ENCODE peak calls at places on chromosomes 11 and 22, in seven cellular contexts. One of them, this sample, is unnamed.
A peak's percentile ranks its signal among the peaks of the same experiment; 100 is the strongest.

GRCh38 chr22:45310331-45311032 is 748 bp downstream of the FAM118A start:
- DNase-seq in body of pancreas: peak; percentile 33
- DNase-seq in GM12891: no peak
- DNase-seq in IMR-90: no peak
- DNase-seq in sigmoid colon: peak; percentile 76
- DNase-seq in spleen: peak; percentile 89
- DNase-seq in ovary: no peak
- DNase-seq in this sample: peak; percentile 42

GRCh38 chr11:125904678-125905077 is 370 bp downstream of the DDX25 start:
- DNase-seq in body of pancreas: no peak
- DNase-seq in GM12891: no peak
- DNase-seq in IMR-90: no peak
- DNase-seq in sigmoid colon: no peak
- DNase-seq in spleen: no peak
- DNase-seq in ovary: no peak
- DNase-seq in this sample: no peak

GRCh38 chr11:100618914-100619313 is 68.2 kb upstream of the ARHGAP42 start:
- DNase-seq in body of pancreas: no peak
- DNase-seq in GM12891: no peak
- DNase-seq in IMR-90: no peak
- DNase-seq in sigmoid colon: no peak
- DNase-seq in spleen: no peak
- DNase-seq in ovary: no peak
- DNase-seq in this sample: no peak

GRCh38 chr22:29587938-29588699 is 7.2 kb upstream of the NIPSNAP1 start:
- DNase-seq in body of pancreas: no peak
- DNase-seq in GM12891: no peak
- DNase-seq in IMR-90: peak; percentile 92
- DNase-seq in sigmoid colon: no peak
- DNase-seq in spleen: no peak
- DNase-seq in ovary: no peak
- DNase-seq in this sample: peak; percentile 36

GRCh38 chr11:77206264-77207018 is 78.4 kb downstream of the MYO7A start:
- DNase-seq in body of pancreas: no peak
- DNase-seq in GM12891: peak; percentile 2
- DNase-seq in IMR-90: no peak
- DNase-seq in sigmoid colon: no peak
- DNase-seq in spleen: no peak
- DNase-seq in ovary: no peak
- DNase-seq in this sample: peak; percentile 23

GRCh38 chr11:97683733-97684132 is 1293.9 kb downstream of the JRKL start:
- DNase-seq in body of pancreas: no peak
- DNase-seq in GM12891: no peak
- DNase-seq in IMR-90: no peak
- DNase-seq in sigmoid colon: no peak
- DNase-seq in spleen: no peak
- DNase-seq in ovary: no peak
- DNase-seq in this sample: peak; percentile 57

GRCh38 chr11:78069465-78069864 is 5.8 kb downstream of the THRSP start:
- DNase-seq in body of pancreas: no peak
- DNase-seq in GM12891: no peak
- DNase-seq in IMR-90: no peak
- DNase-seq in sigmoid colon: no peak
- DNase-seq in spleen: no peak
- DNase-seq in ovary: no peak
- DNase-seq in this sample: no peak

GRCh38 chr11:32448232-32448631 is 12.9 kb upstream of the WT1 start:
- DNase-seq in body of pancreas: no peak
- DNase-seq in GM12891: no peak
- DNase-seq in IMR-90: no peak
- DNase-seq in sigmoid colon: no peak
- DNase-seq in spleen: no peak
- DNase-seq in ovary: no peak
- DNase-seq in this sample: peak; percentile 73

GRCh38 chr22:24230911-24231656 is 13.8 kb downstream of the GGT5 start:
- DNase-seq in body of pancreas: peak; percentile 70
- DNase-seq in GM12891: peak; percentile 75
- DNase-seq in IMR-90: no peak
- DNase-seq in sigmoid colon: peak; percentile 65
- DNase-seq in spleen: peak; percentile 89
- DNase-seq in ovary: no peak
- DNase-seq in this sample: peak; percentile 46

GRCh38 chr22:40855960-40856512 is 403 bp downstream of the ST13 start:
- DNase-seq in body of pancreas: no peak
- DNase-seq in GM12891: peak; percentile 5
- DNase-seq in IMR-90: peak; percentile 18
- DNase-seq in sigmoid colon: peak; percentile 69
- DNase-seq in spleen: peak; percentile 90
- DNase-seq in ovary: no peak
- DNase-seq in this sample: peak; percentile 50

GRCh38 chr22:19632671-19633148 is 81.6 kb upstream of the SEPTIN5 start:
- DNase-seq in body of pancreas: no peak
- DNase-seq in GM12891: no peak
- DNase-seq in IMR-90: no peak
- DNase-seq in sigmoid colon: peak; percentile 47
- DNase-seq in spleen: no peak
- DNase-seq in ovary: no peak
- DNase-seq in this sample: no peak

GRCh38 chr22:19630614-19631013 is 83.7 kb upstream of the SEPTIN5 start:
- DNase-seq in body of pancreas: no peak
- DNase-seq in GM12891: no peak
- DNase-seq in IMR-90: no peak
- DNase-seq in sigmoid colon: no peak
- DNase-seq in spleen: no peak
- DNase-seq in ovary: no peak
- DNase-seq in this sample: no peak

GRCh38 chr22:19634206-19634536 is 80.1 kb upstream of the SEPTIN5 start:
- DNase-seq in body of pancreas: no peak
- DNase-seq in GM12891: no peak
- DNase-seq in IMR-90: no peak
- DNase-seq in sigmoid colon: peak; percentile 40
- DNase-seq in spleen: no peak
- DNase-seq in ovary: no peak
- DNase-seq in this sample: no peak

GRCh38 chr22:19629720-19630419 is 84.4 kb upstream of the SEPTIN5 start:
- DNase-seq in body of pancreas: peak; percentile 80
- DNase-seq in GM12891: peak; percentile 93
- DNase-seq in IMR-90: peak; percentile 71
- DNase-seq in sigmoid colon: peak; percentile 83
- DNase-seq in spleen: peak; percentile 92
- DNase-seq in ovary: peak; percentile 77
- DNase-seq in this sample: peak; percentile 86

DNA sequence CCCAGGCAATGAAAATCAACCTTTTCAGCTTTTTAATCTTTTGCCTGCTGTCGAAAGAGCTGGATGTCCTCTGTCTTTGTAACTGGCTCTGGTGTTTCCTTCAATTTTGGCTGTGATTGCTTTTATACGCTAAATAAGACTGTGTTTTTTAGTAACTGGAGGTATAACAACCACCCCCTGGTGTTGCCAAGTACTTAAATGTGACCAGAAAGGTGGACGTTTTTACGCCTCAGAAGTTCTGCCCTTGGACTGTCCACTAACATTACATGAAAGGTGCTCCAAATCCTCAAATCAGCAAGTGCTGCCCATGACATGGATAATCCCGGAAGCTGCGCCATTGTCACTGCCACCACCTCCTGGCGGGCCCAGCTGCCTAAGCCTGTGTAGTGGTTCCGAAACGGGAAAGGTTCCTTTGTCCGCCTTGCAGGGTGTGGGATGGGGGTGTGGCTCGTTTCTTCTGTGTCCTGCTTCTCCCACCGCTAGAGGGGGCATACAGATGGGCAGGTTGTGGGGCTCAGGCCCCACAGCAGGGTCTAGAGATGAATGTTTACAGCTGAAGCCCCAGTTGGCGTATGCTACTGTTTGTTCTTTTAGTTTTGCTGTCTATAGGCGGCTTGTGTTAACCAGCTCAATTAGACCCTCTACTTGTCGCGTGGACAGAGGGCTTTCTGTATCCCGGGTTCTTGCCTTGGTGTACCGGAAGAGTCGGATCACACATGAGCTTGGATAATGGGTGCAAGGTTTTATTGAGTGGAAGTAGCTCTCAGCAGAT is 82.2 kb upstream of the SEPTIN5 start:
- DNase-seq in body of pancreas: no peak
- DNase-seq in GM12891: no peak
- DNase-seq in IMR-90: peak; percentile 27
- DNase-seq in sigmoid colon: peak; percentile 43
- DNase-seq in spleen: no peak
- DNase-seq in ovary: no peak
- DNase-seq in this sample: peak; percentile 77
- TF ChIP-seq POLR2A in body of pancreas: no peak
- TF ChIP-seq POLR2A in GM12891: no peak
- TF ChIP-seq POLR2A in IMR-90: no peak
- TF ChIP-seq POLR2A in sigmoid colon: no peak
- TF ChIP-seq POLR2A in spleen: no peak
- TF ChIP-seq POLR2A in ovary: no peak
- TF ChIP-seq POLR2A in this sample: no peak

DNA sequence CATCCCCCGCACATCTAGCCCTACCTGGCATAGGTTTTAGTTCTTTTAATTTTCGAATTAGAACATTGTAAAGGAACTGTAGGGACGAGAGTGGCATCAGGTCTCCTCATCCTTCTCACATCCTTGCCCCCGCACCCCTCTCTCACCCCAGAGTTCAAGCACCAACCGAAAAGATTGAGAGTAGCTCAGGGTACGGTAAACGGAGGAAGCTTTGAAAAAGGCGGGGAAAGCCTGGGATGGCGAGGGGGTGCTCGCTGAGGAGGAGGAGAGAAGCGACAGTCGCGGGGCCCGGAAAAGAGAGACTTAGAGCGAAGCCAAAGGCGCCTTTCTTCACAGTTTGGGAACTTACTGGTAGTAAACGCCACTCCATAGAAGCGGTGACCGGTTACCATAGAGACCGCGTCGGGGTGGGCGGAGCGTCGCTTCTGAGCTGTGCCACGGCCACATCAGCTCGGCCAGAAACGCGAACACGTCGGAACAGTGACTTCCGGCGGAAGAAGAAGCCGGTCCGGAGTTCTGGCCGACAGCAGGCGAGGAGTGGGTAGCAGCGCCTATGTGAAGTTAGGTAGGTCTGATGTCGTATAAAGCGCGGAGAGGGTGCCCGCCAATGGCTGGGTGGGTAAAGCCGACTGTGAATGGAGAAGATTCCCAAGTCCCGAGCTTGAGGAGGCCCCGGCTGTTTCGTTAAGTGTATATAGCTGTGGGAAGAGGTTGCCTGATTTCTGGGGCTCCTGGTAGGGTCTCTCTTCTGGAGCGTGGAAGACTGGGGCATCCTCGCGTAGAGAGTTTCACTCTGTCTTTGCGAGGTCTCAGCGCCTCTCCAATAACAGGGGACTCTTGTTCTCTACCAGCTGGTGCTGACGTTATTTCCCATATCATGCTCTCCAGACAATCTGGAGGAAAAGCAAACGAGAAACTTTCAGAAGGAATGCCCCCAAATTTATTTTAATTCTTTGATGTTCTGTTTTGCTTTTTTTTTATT is at the start of the genes DCDC1 and DNAJC24:
- DNase-seq in body of pancreas: peak; percentile 94
- DNase-seq in GM12891: peak; percentile 34
- DNase-seq in IMR-90: peak; percentile 91
- DNase-seq in sigmoid colon: peak; percentile 93
- DNase-seq in spleen: peak; percentile 97
- DNase-seq in ovary: peak; percentile 93
- DNase-seq in this sample: peak; percentile 93
- TF ChIP-seq POLR2A in body of pancreas: peak; percentile 77
- TF ChIP-seq POLR2A in GM12891: peak; percentile 77
- TF ChIP-seq POLR2A in IMR-90: peak; percentile 56
- TF ChIP-seq POLR2A in sigmoid colon: no peak
- TF ChIP-seq POLR2A in spleen: no peak
- TF ChIP-seq POLR2A in ovary: no peak
- TF ChIP-seq POLR2A in this sample: peak; percentile 62

GRCh38 chr11:37552284-37552683 is 954.2 kb upstream of the RAG2 start:
- DNase-seq in body of pancreas: no peak
- DNase-seq in GM12891: no peak
- DNase-seq in IMR-90: no peak
- DNase-seq in sigmoid colon: no peak
- DNase-seq in spleen: no peak
- DNase-seq in ovary: no peak
- DNase-seq in this sample: no peak
- TF ChIP-seq POLR2A in body of pancreas: no peak
- TF ChIP-seq POLR2A in GM12891: no peak
- TF ChIP-seq POLR2A in IMR-90: no peak
- TF ChIP-seq POLR2A in sigmoid colon: no peak
- TF ChIP-seq POLR2A in spleen: no peak
- TF ChIP-seq POLR2A in ovary: no peak
- TF ChIP-seq POLR2A in this sample: no peak

GRCh38 chr11:119378851-119379465 is 2.5 kb downstream of the USP2 start:
- DNase-seq in body of pancreas: no peak
- DNase-seq in GM12891: no peak
- DNase-seq in IMR-90: no peak
- DNase-seq in sigmoid colon: no peak
- DNase-seq in spleen: no peak
- DNase-seq in ovary: no peak
- DNase-seq in this sample: no peak

GRCh38 chr11:119382101-119382500 is 611 bp upstream of the USP2 start:
- DNase-seq in body of pancreas: no peak
- DNase-seq in GM12891: no peak
- DNase-seq in IMR-90: no peak
- DNase-seq in sigmoid colon: no peak
- DNase-seq in spleen: no peak
- DNase-seq in ovary: no peak
- DNase-seq in this sample: no peak

GRCh38 chr11:119380816-119381185 is 689 bp downstream of the USP2 start:
- DNase-seq in body of pancreas: no peak
- DNase-seq in GM12891: no peak
- DNase-seq in IMR-90: no peak
- DNase-seq in sigmoid colon: no peak
- DNase-seq in spleen: no peak
- DNase-seq in ovary: peak; percentile 46
- DNase-seq in this sample: peak; percentile 50

GRCh38 chr11:119380160-119380815 is 1.2 kb downstream of the USP2 start:
- DNase-seq in body of pancreas: no peak
- DNase-seq in GM12891: no peak
- DNase-seq in IMR-90: no peak
- DNase-seq in sigmoid colon: no peak
- DNase-seq in spleen: no peak
- DNase-seq in ovary: no peak
- DNase-seq in this sample: no peak

DNA sequence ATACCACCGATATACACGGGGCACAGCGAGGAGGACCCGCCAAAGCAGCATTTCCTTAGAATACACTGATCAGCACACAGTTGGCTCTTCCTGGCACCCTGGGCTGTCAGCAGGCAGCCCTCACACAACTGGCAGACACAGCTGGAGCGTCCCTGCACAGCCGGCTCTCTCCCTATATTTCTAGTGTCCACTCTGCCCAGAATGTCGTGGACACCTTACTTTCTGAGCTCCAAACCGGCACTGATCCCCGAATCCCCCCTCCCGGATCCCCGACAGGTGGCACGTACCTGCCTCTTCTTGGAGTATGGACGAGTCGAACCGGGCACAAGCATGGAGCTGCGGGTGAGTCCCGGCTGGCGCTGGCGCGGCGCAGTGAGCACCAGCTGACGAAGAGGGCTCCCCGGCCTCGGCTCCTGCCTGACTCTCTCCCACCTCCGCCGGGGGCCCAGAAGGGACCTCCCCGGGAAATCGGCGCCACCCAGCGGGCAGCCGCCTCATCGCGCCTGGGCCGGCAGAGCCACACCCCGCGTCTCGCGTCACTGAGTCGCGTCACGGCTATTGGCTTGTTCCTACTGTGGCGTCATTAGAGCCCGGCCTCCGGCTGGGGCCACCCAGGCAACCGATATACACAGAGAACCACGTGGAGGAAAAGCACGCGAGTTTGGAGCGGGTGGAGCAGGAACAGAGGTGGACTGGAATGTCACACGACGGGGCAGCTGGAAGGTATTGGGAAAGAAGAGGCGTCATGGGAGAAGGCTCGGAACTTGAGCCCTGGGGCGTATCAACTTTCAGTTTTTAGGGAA is at the start of gene USP2:
- DNase-seq in body of pancreas: peak; percentile 98
- DNase-seq in GM12891: peak; percentile 89
- DNase-seq in IMR-90: peak; percentile 96
- DNase-seq in sigmoid colon: peak; percentile 98
- DNase-seq in spleen: peak; percentile 98
- DNase-seq in ovary: peak; percentile 98
- DNase-seq in this sample: peak; percentile 96
- TF ChIP-seq POLR2A in body of pancreas: peak; percentile 89
- TF ChIP-seq POLR2A in GM12891: no peak
- TF ChIP-seq POLR2A in IMR-90: no peak
- TF ChIP-seq POLR2A in sigmoid colon: peak; percentile 41
- TF ChIP-seq POLR2A in spleen: no peak
- TF ChIP-seq POLR2A in ovary: peak; percentile 51
- TF ChIP-seq POLR2A in this sample: no peak